ENCODE peak calls at places on chromosome 1, in ten cellular contexts. One of them, this sample, is unnamed.

GRCh38 chr1:94113592-94114322 is 7.2 kb downstream of the ABCA4 start:
- DNase-seq in tibial artery: no peak
- DNase-seq in posterior cingulate gyrus: no peak
- DNase-seq in C1 segment of cervical spinal cord: no peak
- DNase-seq in stimulated activated naive CD8-positive, alpha-beta T cell treated with anti-CD3 and anti-CD28 coated beads, Interleukin-15, amount 100 ng/mL, for 72 hours: no peak
- DNase-seq in HCEC 1CT: no peak
- DNase-seq in heart right ventricle: no peak
- DNase-seq in cardiac fibroblast: peak
- DNase-seq in T follicular helper cell: no peak
- DNase-seq in NCI-H1105: no peak
- DNase-seq in this sample: no peak

GRCh38 chr1:117237701-117238413 is 27.1 kb upstream of the VTCN1 start:
- DNase-seq in T follicular helper cell: no peak
- DNase-seq in HCEC 1CT: no peak
- DNase-seq in tibial artery: no peak
- DNase-seq in stimulated activated naive CD8-positive, alpha-beta T cell treated with anti-CD3 and anti-CD28 coated beads, Interleukin-15, amount 100 ng/mL, for 72 hours: no peak
- DNase-seq in NCI-H1105: no peak
- DNase-seq in C1 segment of cervical spinal cord: no peak
- DNase-seq in heart right ventricle: no peak
- DNase-seq in cardiac fibroblast: peak
- DNase-seq in posterior cingulate gyrus: no peak
- DNase-seq in this sample: no peak

GRCh38 chr1:29541641-29542040 is 305.3 kb downstream of the PTPRU start:
- DNase-seq in posterior cingulate gyrus: no peak
- DNase-seq in stimulated activated naive CD8-positive, alpha-beta T cell treated with anti-CD3 and anti-CD28 coated beads, Interleukin-15, amount 100 ng/mL, for 72 hours: no peak
- DNase-seq in cardiac fibroblast: no peak
- DNase-seq in C1 segment of cervical spinal cord: no peak
- DNase-seq in heart right ventricle: no peak
- DNase-seq in tibial artery: no peak
- DNase-seq in HCEC 1CT: no peak
- DNase-seq in T follicular helper cell: no peak
- DNase-seq in NCI-H1105: no peak
- DNase-seq in this sample: no peak

GRCh38 chr1:154749078-154749760 is 120.9 kb downstream of the KCNN3 start:
- DNase-seq in C1 segment of cervical spinal cord: no peak
- DNase-seq in tibial artery: no peak
- DNase-seq in NCI-H1105: no peak
- DNase-seq in HCEC 1CT: peak
- DNase-seq in stimulated activated naive CD8-positive, alpha-beta T cell treated with anti-CD3 and anti-CD28 coated beads, Interleukin-15, amount 100 ng/mL, for 72 hours: peak
- DNase-seq in heart right ventricle: no peak
- DNase-seq in cardiac fibroblast: peak
- DNase-seq in T follicular helper cell: no peak
- DNase-seq in posterior cingulate gyrus: no peak
- DNase-seq in this sample: peak

GRCh38 chr1:163842546-163842945 is 520.8 kb downstream of the NUF2 start:
- DNase-seq in posterior cingulate gyrus: no peak
- DNase-seq in heart right ventricle: no peak
- DNase-seq in NCI-H1105: no peak
- DNase-seq in T follicular helper cell: no peak
- DNase-seq in C1 segment of cervical spinal cord: no peak
- DNase-seq in tibial artery: no peak
- DNase-seq in HCEC 1CT: peak
- DNase-seq in cardiac fibroblast: no peak
- DNase-seq in stimulated activated naive CD8-positive, alpha-beta T cell treated with anti-CD3 and anti-CD28 coated beads, Interleukin-15, amount 100 ng/mL, for 72 hours: no peak
- DNase-seq in this sample: no peak

GRCh38 chr1:66617362-66617761 is 83.4 kb downstream of the SGIP1 start:
- DNase-seq in C1 segment of cervical spinal cord: no peak
- DNase-seq in T follicular helper cell: no peak
- DNase-seq in posterior cingulate gyrus: no peak
- DNase-seq in cardiac fibroblast: no peak
- DNase-seq in NCI-H1105: no peak
- DNase-seq in heart right ventricle: no peak
- DNase-seq in HCEC 1CT: no peak
- DNase-seq in stimulated activated naive CD8-positive, alpha-beta T cell treated with anti-CD3 and anti-CD28 coated beads, Interleukin-15, amount 100 ng/mL, for 72 hours: no peak
- DNase-seq in tibial artery: no peak
- DNase-seq in this sample: no peak

GRCh38 chr1:155009221-155009711 is 6.7 kb downstream of the ZBTB7B start:
- DNase-seq in cardiac fibroblast: no peak
- DNase-seq in C1 segment of cervical spinal cord: peak
- DNase-seq in HCEC 1CT: no peak
- DNase-seq in heart right ventricle: no peak
- DNase-seq in posterior cingulate gyrus: no peak
- DNase-seq in NCI-H1105: no peak
- DNase-seq in tibial artery: no peak
- DNase-seq in T follicular helper cell: no peak
- DNase-seq in stimulated activated naive CD8-positive, alpha-beta T cell treated with anti-CD3 and anti-CD28 coated beads, Interleukin-15, amount 100 ng/mL, for 72 hours: no peak
- DNase-seq in this sample: no peak

GRCh38 chr1:36343651-36344394 is 20.4 kb upstream of the EVA1B start:
- DNase-seq in C1 segment of cervical spinal cord: no peak
- DNase-seq in stimulated activated naive CD8-positive, alpha-beta T cell treated with anti-CD3 and anti-CD28 coated beads, Interleukin-15, amount 100 ng/mL, for 72 hours: no peak
- DNase-seq in T follicular helper cell: no peak
- DNase-seq in tibial artery: no peak
- DNase-seq in heart right ventricle: no peak
- DNase-seq in cardiac fibroblast: no peak
- DNase-seq in HCEC 1CT: no peak
- DNase-seq in NCI-H1105: no peak
- DNase-seq in posterior cingulate gyrus: no peak
- DNase-seq in this sample: no peak

GRCh38 chr1:214435867-214436266 is 115.5 kb downstream of the PTPN14 start:
- DNase-seq in posterior cingulate gyrus: no peak
- DNase-seq in T follicular helper cell: no peak
- DNase-seq in HCEC 1CT: no peak
- DNase-seq in cardiac fibroblast: no peak
- DNase-seq in tibial artery: no peak
- DNase-seq in C1 segment of cervical spinal cord: no peak
- DNase-seq in NCI-H1105: no peak
- DNase-seq in stimulated activated naive CD8-positive, alpha-beta T cell treated with anti-CD3 and anti-CD28 coated beads, Interleukin-15, amount 100 ng/mL, for 72 hours: no peak
- DNase-seq in heart right ventricle: no peak
- DNase-seq in this sample: no peak

GRCh38 chr1:78491311-78492071 is 717 bp downstream of the PTGFR start:
- DNase-seq in stimulated activated naive CD8-positive, alpha-beta T cell treated with anti-CD3 and anti-CD28 coated beads, Interleukin-15, amount 100 ng/mL, for 72 hours: no peak
- DNase-seq in HCEC 1CT: peak
- DNase-seq in NCI-H1105: no peak
- DNase-seq in T follicular helper cell: no peak
- DNase-seq in tibial artery: peak
- DNase-seq in C1 segment of cervical spinal cord: no peak
- DNase-seq in heart right ventricle: no peak
- DNase-seq in posterior cingulate gyrus: no peak
- DNase-seq in cardiac fibroblast: peak
- DNase-seq in this sample: peak

GRCh38 chr1:61338899-61339298 is 256.5 kb downstream of the NFIA start:
- DNase-seq in tibial artery: no peak
- DNase-seq in C1 segment of cervical spinal cord: no peak
- DNase-seq in heart right ventricle: no peak
- DNase-seq in posterior cingulate gyrus: no peak
- DNase-seq in stimulated activated naive CD8-positive, alpha-beta T cell treated with anti-CD3 and anti-CD28 coated beads, Interleukin-15, amount 100 ng/mL, for 72 hours: no peak
- DNase-seq in NCI-H1105: no peak
- DNase-seq in T follicular helper cell: no peak
- DNase-seq in HCEC 1CT: no peak
- DNase-seq in cardiac fibroblast: no peak
- DNase-seq in this sample: no peak

GRCh38 chr1:31715097-31715872 is 11.5 kb upstream of the COL16A1 start:
- DNase-seq in cardiac fibroblast: peak
- DNase-seq in NCI-H1105: peak
- DNase-seq in C1 segment of cervical spinal cord: peak
- DNase-seq in HCEC 1CT: peak
- DNase-seq in stimulated activated naive CD8-positive, alpha-beta T cell treated with anti-CD3 and anti-CD28 coated beads, Interleukin-15, amount 100 ng/mL, for 72 hours: peak
- DNase-seq in T follicular helper cell: no peak
- DNase-seq in heart right ventricle: peak
- DNase-seq in tibial artery: peak
- DNase-seq in posterior cingulate gyrus: peak
- DNase-seq in this sample: peak

GRCh38 chr1:212098340-212098739 is 62.8 kb downstream of the DTL start:
- DNase-seq in tibial artery: no peak
- DNase-seq in posterior cingulate gyrus: no peak
- DNase-seq in T follicular helper cell: no peak
- DNase-seq in cardiac fibroblast: no peak
- DNase-seq in NCI-H1105: no peak
- DNase-seq in heart right ventricle: no peak
- DNase-seq in HCEC 1CT: no peak
- DNase-seq in stimulated activated naive CD8-positive, alpha-beta T cell treated with anti-CD3 and anti-CD28 coated beads, Interleukin-15, amount 100 ng/mL, for 72 hours: no peak
- DNase-seq in C1 segment of cervical spinal cord: no peak
- DNase-seq in this sample: no peak

GRCh38 chr1:177306981-177307380 is 136.2 kb downstream of the BRINP2 start:
- DNase-seq in T follicular helper cell: no peak
- DNase-seq in HCEC 1CT: peak
- DNase-seq in C1 segment of cervical spinal cord: no peak
- DNase-seq in NCI-H1105: no peak
- DNase-seq in posterior cingulate gyrus: no peak
- DNase-seq in cardiac fibroblast: no peak
- DNase-seq in tibial artery: no peak
- DNase-seq in stimulated activated naive CD8-positive, alpha-beta T cell treated with anti-CD3 and anti-CD28 coated beads, Interleukin-15, amount 100 ng/mL, for 72 hours: no peak
- DNase-seq in heart right ventricle: no peak
- DNase-seq in this sample: no peak